ENCODE peak calls at places on chromosomes 12 and 14, in ten cellular contexts. G is lower lobe of right lung, V is mammary epithelial cell, H is BJ, P is adrenal gland, U is GM12864, N is activated B cell treated with CpG ODN at 0.5 μM for 24 hours, L is IMR-90, Q is dorsolateral prefrontal cortex, E is vagina. A is an unnamed sample.

GRCh38 chr12:55830601-55831406 is 1.4 kb upstream of the DNAJC14 start:
- DNase-seq in G (peak), V (no peak), H (no peak), P (peak), U (no peak), N (no peak), L (peak), Q (peak), E (no peak), A (peak)

GRCh38 chr12:95634622-95635621 is 83.6 kb upstream of the USP44 start:
- DNase-seq in G (no peak), V (peak), H (no peak), P (no peak), U (no peak), N (no peak), L (peak), Q (no peak), E (no peak), A (no peak)

GRCh38 chr12:76299536-76300296 is 48.5 kb downstream of the BBS10 start:
- DNase-seq in G (no peak), V (no peak), H (no peak), P (no peak), U (no peak), N (no peak), L (no peak), Q (no peak), E (no peak), A (no peak)

GRCh38 chr12:78149459-78149858 is 318.8 kb downstream of the NAV3 start:
- DNase-seq in G (no peak), V (no peak), H (no peak), P (no peak), U (no peak), N (no peak), L (no peak), Q (no peak), E (no peak), A (no peak)

GRCh38 chr14:29339491-29339890 is 572.9 kb downstream of the FOXG1 start:
- DNase-seq in G (no peak), V (no peak), H (no peak), P (no peak), U (no peak), N (no peak), L (peak), Q (no peak), E (no peak), A (no peak)

GRCh38 chr14:100155049-100155621 is 4.3 kb downstream of the DEGS2 start:
- DNase-seq in G (no peak), V (no peak), H (no peak), P (no peak), U (no peak), N (no peak), L (no peak), Q (no peak), E (no peak), A (no peak)

GRCh38 chr12:49673446-49674317 is 33.5 kb downstream of the FMNL3 start:
- DNase-seq in G (peak), V (peak), H (peak), P (peak), U (no peak), N (no peak), L (peak), Q (peak), E (no peak), A (no peak)

GRCh38 chr12:16526693-16527092 is 79.3 kb downstream of the LMO3 start:
- DNase-seq in G (no peak), V (peak), H (no peak), P (peak), U (no peak), N (no peak), L (peak), Q (no peak), E (no peak), A (no peak)

GRCh38 chr12:87848248-87848868 is 180.8 kb downstream of the C12orf50 start:
- DNase-seq in G (no peak), V (peak), H (peak), P (peak), U (peak), N (no peak), L (peak), Q (no peak), E (no peak), A (no peak)

GRCh38 chr12:113333877-113334785 is 778 bp downstream of the SLC8B1 start:
- DNase-seq in G (peak), V (peak), H (no peak), P (peak), U (no peak), N (no peak), L (no peak), Q (no peak), E (no peak), A (peak)

GRCh38 chr14:104359301-104359968 is 220.1 kb upstream of the C14orf180 start:
- DNase-seq in G (peak), V (no peak), H (no peak), P (no peak), U (no peak), N (no peak), L (no peak), Q (peak), E (no peak), A (peak)

GRCh38 chr12:9745191-9745590 is 12.3 kb upstream of the CLECL1 start:
- DNase-seq in G (no peak), V (no peak), H (no peak), P (no peak), U (no peak), N (no peak), L (no peak), Q (no peak), E (no peak), A (no peak)

GRCh38 chr12:88057994-88058718 is 29.0 kb upstream of the C12orf50 start:
- DNase-seq in G (no peak), V (no peak), H (no peak), P (no peak), U (no peak), N (no peak), L (peak), Q (peak), E (no peak), A (no peak)

GRCh38 chr14:68611611-68612010 is 181.3 kb downstream of the ZFP36L1 start:
- DNase-seq in G (no peak), V (peak), H (no peak), P (no peak), U (no peak), N (no peak), L (no peak), Q (no peak), E (no peak), A (no peak)

DNA sequence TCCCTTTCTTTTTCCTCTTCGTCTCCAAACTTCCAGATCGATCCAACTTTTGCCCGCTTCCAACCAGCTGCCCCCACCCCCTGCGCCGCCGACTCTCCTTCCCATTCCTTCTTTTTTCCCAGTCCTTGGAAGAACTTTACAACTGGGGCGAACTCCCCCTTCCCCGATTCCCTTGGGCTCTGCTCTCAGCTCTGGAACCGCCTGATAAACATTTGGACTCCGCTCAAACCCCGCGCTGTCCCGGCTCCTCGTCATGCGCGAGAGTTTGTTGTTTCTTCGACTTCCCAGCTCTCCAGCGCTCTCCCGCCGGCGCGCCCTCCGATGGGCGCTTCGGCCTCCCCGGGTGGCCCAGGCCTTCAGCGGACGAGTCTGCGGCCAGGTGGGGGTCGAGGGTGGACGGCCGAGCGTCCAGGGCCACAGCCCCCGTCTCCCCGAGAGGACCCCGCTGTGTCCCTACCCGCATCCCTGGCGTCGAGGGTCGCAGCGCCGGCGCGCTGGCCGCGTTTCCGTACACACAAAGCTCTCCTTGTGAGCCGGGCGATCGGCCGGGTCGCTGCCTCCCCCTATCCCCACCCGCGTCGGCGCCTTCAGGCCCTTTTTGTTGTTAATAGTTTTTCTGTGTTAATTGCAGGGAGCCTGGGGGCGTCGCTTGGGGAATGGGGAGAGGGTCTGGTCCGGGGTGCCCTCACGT is 819 bp downstream of the MMP14 start:
- DNase-seq in G (peak), V (peak), H (no peak), P (peak), U (no peak), N (peak), L (peak), Q (no peak), E (no peak), A (no peak)
- TF ChIP-seq CTCF in G (no peak), V (no peak), H (no peak), P (no peak), U (no peak), N (no peak), L (no peak), Q (no peak), E (no peak), A (no peak)

GRCh38 chr12:98227162-98227561 is 288.2 kb upstream of the TMPO start:
- DNase-seq in G (no peak), V (no peak), H (no peak), P (no peak), U (no peak), N (no peak), L (peak), Q (no peak), E (no peak), A (no peak)
- TF ChIP-seq CTCF in G (peak), V (peak), H (peak), P (peak), U (peak), N (no peak), L (peak), Q (no peak), E (peak), A (peak)

DNA sequence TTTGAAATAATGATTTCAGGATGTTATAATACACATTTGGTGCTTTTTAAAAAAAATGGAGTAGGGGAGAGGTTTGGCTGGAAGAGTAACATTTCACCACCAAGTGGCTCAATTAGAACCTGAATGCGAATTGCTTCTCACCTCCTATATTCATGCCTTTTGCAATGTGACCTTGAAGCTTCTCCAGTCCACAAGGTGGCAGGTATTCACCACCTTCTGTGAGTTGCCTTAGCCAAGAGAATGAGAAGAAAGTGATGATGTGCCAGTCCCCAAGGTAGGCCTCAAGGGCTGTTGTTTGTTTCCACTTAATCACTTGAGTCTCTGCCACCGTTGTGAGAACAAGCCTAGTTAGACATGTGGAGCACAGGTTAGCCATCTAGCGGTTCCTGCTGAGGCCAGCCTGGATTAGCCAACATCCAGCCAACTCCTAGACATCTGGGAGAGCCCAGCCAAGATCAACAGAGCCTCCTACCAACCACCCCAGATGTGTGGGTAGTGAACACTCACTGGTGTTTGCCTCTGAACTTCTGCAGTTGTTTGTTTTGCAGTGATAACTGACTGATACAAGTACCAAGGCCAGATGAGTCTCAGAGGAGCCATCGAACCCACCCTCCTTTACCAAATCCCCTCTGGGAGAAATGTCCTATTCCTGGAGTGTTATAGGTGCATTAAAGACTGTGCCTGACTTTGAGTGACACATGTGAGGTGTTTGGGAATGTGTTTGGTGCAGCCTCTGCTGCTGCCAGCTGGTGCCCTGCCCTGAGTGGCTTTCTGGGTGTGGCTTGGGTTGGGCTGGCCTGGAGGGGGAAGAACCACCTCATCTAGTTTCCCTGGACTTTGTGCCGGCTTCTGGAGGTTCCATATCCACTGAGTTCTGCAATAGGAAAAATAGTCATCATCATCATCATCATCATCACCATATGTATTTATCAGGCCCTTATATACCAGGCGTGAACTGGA is 132.5 kb upstream of the RFLNA start:
- DNase-seq in G (no peak), V (peak), H (no peak), P (no peak), U (no peak), N (no peak), L (no peak), Q (no peak), E (no peak), A (no peak)
- TF ChIP-seq CTCF in G (no peak), V (peak), H (no peak), P (no peak), U (peak), N (no peak), L (no peak), Q (no peak), E (no peak), A (peak)

DNA sequence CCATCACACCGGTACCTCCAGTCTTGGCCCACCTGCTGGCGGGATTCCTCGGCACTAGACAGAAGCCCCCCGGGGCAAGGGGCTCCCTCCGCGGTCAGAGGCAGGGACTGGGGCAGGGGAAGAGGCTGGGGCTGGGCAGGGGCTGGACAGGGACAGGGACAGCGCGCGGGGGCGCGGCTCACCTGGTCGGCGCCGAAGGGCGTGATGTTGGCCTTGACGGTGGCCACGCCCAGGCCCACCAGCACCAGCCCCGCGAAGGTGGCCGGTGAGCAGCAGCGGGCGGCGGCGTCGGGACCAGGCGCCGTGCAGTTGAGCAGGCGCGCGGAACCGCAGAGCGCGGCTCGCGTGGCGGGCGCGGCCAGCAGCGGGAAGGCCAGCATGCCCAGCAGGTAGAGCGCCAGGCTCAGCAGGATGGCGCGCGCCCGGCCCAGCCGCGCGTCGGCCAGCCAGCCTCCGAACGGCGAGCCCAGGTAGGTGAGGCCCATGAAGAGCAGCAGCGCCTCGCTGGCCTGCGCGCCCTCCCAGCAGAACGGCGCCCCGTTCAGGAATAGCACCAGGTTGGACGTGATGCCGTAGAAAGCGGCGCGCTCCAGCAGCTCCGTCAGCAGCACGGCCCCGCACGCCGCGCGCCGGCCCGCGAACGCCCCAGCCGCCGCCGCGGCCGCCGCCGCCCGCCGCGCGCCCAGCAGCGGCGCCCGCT is 392 bp downstream of the SLC15A4 start:
- DNase-seq in G (peak), V (peak), H (no peak), P (no peak), U (no peak), N (peak), L (no peak), Q (peak), E (no peak), A (no peak)
- TF ChIP-seq CTCF in G (no peak), V (no peak), H (no peak), P (no peak), U (no peak), N (no peak), L (no peak), Q (no peak), E (no peak), A (no peak)

GRCh38 chr14:41785696-41786095 is 179.0 kb downstream of the LRFN5 start:
- DNase-seq in G (no peak), V (no peak), H (no peak), P (no peak), U (no peak), N (no peak), L (no peak), Q (no peak), E (no peak), A (no peak)
- TF ChIP-seq CTCF in G (no peak), V (no peak), H (no peak), P (no peak), U (no peak), N (no peak), L (no peak), Q (no peak), E (no peak), A (no peak)

DNA sequence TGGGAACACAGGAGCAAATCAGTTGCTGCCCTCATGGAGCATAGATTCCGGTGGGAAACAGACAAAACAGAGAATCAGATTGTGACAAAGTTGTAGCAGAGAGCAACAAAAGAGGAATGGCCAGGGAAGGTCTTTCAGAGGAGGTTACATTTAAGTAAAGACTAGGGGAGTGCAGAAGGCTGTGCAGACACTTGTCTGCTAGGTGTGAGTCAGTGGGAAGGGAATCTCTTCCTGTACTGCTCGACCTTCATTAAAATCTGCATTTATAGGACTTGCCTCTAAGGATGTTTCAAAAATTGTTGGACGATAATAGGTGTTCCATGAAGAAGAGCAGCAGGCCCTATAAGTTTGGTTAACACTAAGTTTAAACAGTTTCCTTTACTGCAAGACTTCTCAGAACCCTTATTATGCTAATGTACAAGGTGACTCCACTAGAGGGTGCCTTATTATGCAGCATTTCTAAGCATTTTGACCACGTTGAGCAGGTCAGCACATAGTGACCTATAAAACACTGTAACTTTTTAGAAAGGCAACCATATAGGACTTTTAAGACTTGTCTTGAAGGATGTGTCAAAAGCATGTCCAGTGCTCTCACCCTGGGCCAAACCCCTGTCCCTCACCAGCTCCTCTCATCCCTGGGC is 91.8 kb upstream of the RIC8B start:
- DNase-seq in G (no peak), V (peak), H (no peak), P (no peak), U (peak), N (no peak), L (peak), Q (no peak), E (no peak), A (no peak)
- TF ChIP-seq CTCF in G (peak), V (peak), H (peak), P (peak), U (peak), N (no peak), L (peak), Q (no peak), E (no peak), A (no peak)

DNA sequence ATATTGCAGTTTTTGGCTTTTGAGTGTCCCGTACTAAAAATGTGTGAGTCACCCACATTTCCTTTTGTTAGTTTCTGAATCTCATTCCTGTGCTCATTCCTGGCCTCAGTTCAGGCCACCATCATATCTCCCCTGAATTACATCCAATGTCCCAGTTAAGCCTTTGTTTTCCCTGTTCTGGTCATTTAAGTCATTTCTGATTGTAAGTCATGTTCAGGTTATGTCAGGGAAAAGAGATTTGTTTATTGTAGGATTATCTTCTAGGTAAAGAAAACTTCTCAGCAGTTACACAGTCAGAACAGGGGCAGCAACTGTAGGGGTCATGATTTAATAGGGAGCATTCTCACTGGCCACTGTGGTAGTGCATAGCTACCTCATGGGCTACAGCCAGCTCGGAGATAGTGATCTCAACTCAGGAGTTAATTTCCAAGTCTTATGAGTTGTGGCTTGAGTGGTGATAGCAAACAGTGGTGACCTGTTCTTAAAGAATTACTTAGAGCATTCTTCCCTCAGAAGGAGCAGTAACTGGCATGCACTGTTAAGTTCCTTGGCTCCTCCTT is 6.7 kb downstream of the DDX47 start:
- DNase-seq in G (no peak), V (peak), H (peak), P (no peak), U (no peak), N (no peak), L (peak), Q (no peak), E (no peak), A (no peak)
- TF ChIP-seq CTCF in G (no peak), V (peak), H (no peak), P (no peak), U (no peak), N (no peak), L (peak), Q (no peak), E (no peak), A (no peak)

DNA sequence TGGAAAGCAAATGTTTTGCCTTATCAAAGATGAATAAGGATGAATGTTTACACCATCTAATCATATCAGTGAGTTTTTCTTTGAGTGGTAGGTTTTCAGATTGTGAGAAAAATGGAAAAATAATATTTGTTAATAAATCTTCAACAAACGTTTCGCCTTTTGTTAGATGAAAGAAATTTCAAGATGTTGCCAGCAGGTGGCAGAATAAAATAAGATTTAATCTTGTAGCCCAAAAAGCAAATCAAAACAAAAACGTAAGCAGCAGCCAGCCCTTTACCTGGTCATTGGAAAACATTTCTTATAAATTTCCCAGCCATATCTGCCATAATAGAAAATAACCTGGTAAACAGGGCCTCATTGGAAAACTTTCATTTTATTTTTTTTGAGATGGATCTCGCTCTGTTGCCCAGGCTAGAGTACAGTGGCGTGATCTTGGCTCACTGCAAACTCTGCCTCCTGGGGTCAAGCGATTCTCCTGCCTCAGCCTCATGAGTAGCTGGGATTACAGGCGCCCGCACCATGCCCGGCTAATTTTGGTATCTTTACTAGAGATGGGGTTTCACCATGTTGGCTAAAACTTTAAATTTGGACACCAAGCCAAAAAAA is 15.4 kb upstream of the TMEM120B start:
- DNase-seq in G (no peak), V (no peak), H (no peak), P (no peak), U (no peak), N (no peak), L (peak), Q (no peak), E (no peak), A (no peak)
- TF ChIP-seq CTCF in G (peak), V (peak), H (peak), P (peak), U (peak), N (no peak), L (peak), Q (peak), E (peak), A (peak)

A was measured in CD14-positive monocyte.